ENCODE peak calls at places on chromosomes 5 and 9, in nine cellular contexts. One of them, this sample, is unnamed.
A peak's percentile ranks its signal among the peaks of the same experiment; 100 is the strongest.

GRCh38 chr5:125026900-125027731 is 280.7 kb upstream of the ZNF608 start:
- DNase-seq in cardiac muscle cell: peak; percentile 72
- DNase-seq in osteoblast: no peak
- DNase-seq in astrocyte of the spinal cord: peak; percentile 29
- DNase-seq in breast epithelium: no peak
- DNase-seq in H1: no peak
- DNase-seq in endodermal cell: no peak
- DNase-seq in epithelial cell of proximal tubule: no peak
- DNase-seq in epithelial cell of esophagus: peak; percentile 94
- DNase-seq in this sample: peak; percentile 83

GRCh38 chr5:95285406-95285761 is 490 bp upstream of the MCTP1 start:
- DNase-seq in cardiac muscle cell: no peak
- DNase-seq in osteoblast: peak; percentile 53
- DNase-seq in astrocyte of the spinal cord: peak; percentile 20
- DNase-seq in breast epithelium: no peak
- DNase-seq in H1: no peak
- DNase-seq in endodermal cell: no peak
- DNase-seq in epithelial cell of proximal tubule: no peak
- DNase-seq in epithelial cell of esophagus: peak; percentile 3
- DNase-seq in this sample: no peak

GRCh38 chr5:73193592-73193991 is 20.6 kb downstream of the TMEM174 start:
- DNase-seq in cardiac muscle cell: no peak
- DNase-seq in osteoblast: no peak
- DNase-seq in astrocyte of the spinal cord: no peak
- DNase-seq in breast epithelium: no peak
- DNase-seq in H1: no peak
- DNase-seq in endodermal cell: no peak
- DNase-seq in epithelial cell of proximal tubule: no peak
- DNase-seq in epithelial cell of esophagus: no peak
- DNase-seq in this sample: no peak

GRCh38 chr5:36422957-36423356 is 121.3 kb upstream of the RANBP3L start:
- DNase-seq in cardiac muscle cell: peak; percentile 36
- DNase-seq in osteoblast: peak; percentile 70
- DNase-seq in astrocyte of the spinal cord: peak; percentile 70
- DNase-seq in breast epithelium: no peak
- DNase-seq in H1: no peak
- DNase-seq in endodermal cell: no peak
- DNase-seq in epithelial cell of proximal tubule: peak; percentile 71
- DNase-seq in epithelial cell of esophagus: peak; percentile 87
- DNase-seq in this sample: peak; percentile 60

GRCh38 chr5:125113328-125113727 is 366.9 kb upstream of the ZNF608 start:
- DNase-seq in cardiac muscle cell: no peak
- DNase-seq in osteoblast: no peak
- DNase-seq in astrocyte of the spinal cord: no peak
- DNase-seq in breast epithelium: no peak
- DNase-seq in H1: no peak
- DNase-seq in endodermal cell: no peak
- DNase-seq in epithelial cell of proximal tubule: no peak
- DNase-seq in epithelial cell of esophagus: no peak
- DNase-seq in this sample: no peak

GRCh38 chr5:43601454-43602260 is 1.3 kb upstream of the NNT start:
- DNase-seq in cardiac muscle cell: peak; percentile 21
- DNase-seq in osteoblast: no peak
- DNase-seq in astrocyte of the spinal cord: peak; percentile 51
- DNase-seq in breast epithelium: no peak
- DNase-seq in H1: no peak
- DNase-seq in endodermal cell: no peak
- DNase-seq in epithelial cell of proximal tubule: no peak
- DNase-seq in epithelial cell of esophagus: peak; percentile 41
- DNase-seq in this sample: no peak

GRCh38 chr5:116834796-116835515 is 260.3 kb upstream of the SEMA6A start:
- DNase-seq in cardiac muscle cell: no peak
- DNase-seq in osteoblast: no peak
- DNase-seq in astrocyte of the spinal cord: no peak
- DNase-seq in breast epithelium: no peak
- DNase-seq in H1: no peak
- DNase-seq in endodermal cell: no peak
- DNase-seq in epithelial cell of proximal tubule: no peak
- DNase-seq in epithelial cell of esophagus: no peak
- DNase-seq in this sample: no peak

GRCh38 chr9:8826281-8826680 is 1026.7 kb upstream of the DMAC1 start:
- DNase-seq in cardiac muscle cell: no peak
- DNase-seq in osteoblast: no peak
- DNase-seq in astrocyte of the spinal cord: no peak
- DNase-seq in breast epithelium: no peak
- DNase-seq in H1: no peak
- DNase-seq in endodermal cell: no peak
- DNase-seq in epithelial cell of proximal tubule: no peak
- DNase-seq in epithelial cell of esophagus: no peak
- DNase-seq in this sample: no peak

GRCh38 chr9:4152201-4152600 is 147.7 kb downstream of the GLIS3 start:
- DNase-seq in cardiac muscle cell: peak; percentile 24
- DNase-seq in osteoblast: no peak
- DNase-seq in astrocyte of the spinal cord: no peak
- DNase-seq in breast epithelium: no peak
- DNase-seq in H1: no peak
- DNase-seq in endodermal cell: no peak
- DNase-seq in epithelial cell of proximal tubule: no peak
- DNase-seq in epithelial cell of esophagus: no peak
- DNase-seq in this sample: no peak

DNA sequence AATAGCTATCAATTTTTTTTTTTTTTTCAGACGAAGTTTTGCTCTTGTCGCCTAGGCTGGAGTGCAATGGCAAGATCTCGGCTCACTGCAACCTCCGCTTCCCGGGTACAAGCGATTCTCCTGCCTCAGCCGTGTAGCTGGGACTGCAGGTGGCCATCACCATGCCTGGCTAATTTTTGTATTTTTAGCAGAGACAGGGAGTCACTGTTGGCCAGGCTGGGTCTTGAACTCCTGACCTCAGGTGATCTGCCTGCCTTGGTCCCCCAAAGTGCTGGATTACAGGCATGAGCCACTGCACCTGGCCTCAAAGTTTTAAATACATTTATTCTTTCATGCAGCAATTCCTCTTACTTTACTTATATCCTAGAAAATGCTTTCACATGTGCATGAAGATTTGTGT is 17.6 kb downstream of the TRIM14 start:
- DNase-seq in cardiac muscle cell: no peak
- DNase-seq in osteoblast: no peak
- DNase-seq in astrocyte of the spinal cord: no peak
- DNase-seq in breast epithelium: no peak
- DNase-seq in H1: no peak
- DNase-seq in endodermal cell: peak; percentile 26
- DNase-seq in epithelial cell of proximal tubule: no peak
- DNase-seq in epithelial cell of esophagus: no peak
- DNase-seq in this sample: no peak
- H3K4me3 ChIP-seq in cardiac muscle cell: no peak overlapping the region
- H3K4me3 ChIP-seq in osteoblast: no peak overlapping the region
- H3K4me3 ChIP-seq in astrocyte of the spinal cord: no peak overlapping the region
- H3K4me3 ChIP-seq in breast epithelium: no peak overlapping the region
- H3K4me3 ChIP-seq in H1: no peak overlapping the region
- H3K4me3 ChIP-seq in endodermal cell: no peak overlapping the region
- H3K4me3 ChIP-seq in epithelial cell of proximal tubule: no peak overlapping the region
- H3K4me3 ChIP-seq in epithelial cell of esophagus: no peak overlapping the region
- H3K4me3 ChIP-seq in this sample: no peak overlapping the region

DNA sequence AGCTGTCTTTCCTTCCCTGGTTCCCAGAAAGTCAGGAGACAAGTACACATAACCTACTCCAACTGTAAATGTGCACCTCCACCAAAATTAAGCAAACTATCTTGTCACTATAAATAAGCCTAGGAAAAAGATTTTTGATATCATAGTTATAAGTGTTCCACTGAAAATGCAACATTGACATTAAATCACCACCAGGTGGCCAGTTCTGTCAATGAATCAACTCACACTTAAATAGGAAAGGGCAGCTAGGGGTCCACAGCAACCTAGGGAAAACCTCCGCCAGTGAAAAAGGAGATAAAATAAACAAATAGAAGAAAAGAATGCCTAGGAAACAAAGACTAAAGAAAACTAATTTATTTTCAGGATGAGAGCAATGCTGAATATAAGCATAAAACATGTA is 243.0 kb upstream of the PTPRD start:
- DNase-seq in cardiac muscle cell: peak; percentile 27
- DNase-seq in osteoblast: no peak
- DNase-seq in astrocyte of the spinal cord: peak; percentile 10
- DNase-seq in breast epithelium: no peak
- DNase-seq in H1: no peak
- DNase-seq in endodermal cell: no peak
- DNase-seq in epithelial cell of proximal tubule: no peak
- DNase-seq in epithelial cell of esophagus: peak; percentile 15
- DNase-seq in this sample: no peak
- TF ChIP-seq CTCF in cardiac muscle cell: peak; percentile 25
- TF ChIP-seq CTCF in osteoblast: no peak
- TF ChIP-seq CTCF in astrocyte of the spinal cord: peak; percentile 28
- TF ChIP-seq CTCF in breast epithelium: no peak
- TF ChIP-seq CTCF in H1: no peak
- TF ChIP-seq CTCF in endodermal cell: peak; percentile 84
- TF ChIP-seq CTCF in epithelial cell of proximal tubule: peak; percentile 37
- TF ChIP-seq CTCF in epithelial cell of esophagus: peak; percentile 30
- TF ChIP-seq CTCF in this sample: peak; percentile 48

GRCh38 chr9:107019216-107019615 is 156.2 kb downstream of the ZNF462 start:
- DNase-seq in cardiac muscle cell: peak; percentile 70
- DNase-seq in osteoblast: peak; percentile 56
- DNase-seq in astrocyte of the spinal cord: peak; percentile 72
- DNase-seq in breast epithelium: no peak
- DNase-seq in H1: no peak
- DNase-seq in endodermal cell: no peak
- DNase-seq in epithelial cell of proximal tubule: no peak
- DNase-seq in epithelial cell of esophagus: peak; percentile 49
- DNase-seq in this sample: no peak
- H3K4me3 ChIP-seq in cardiac muscle cell: no peak overlapping the region
- H3K4me3 ChIP-seq in osteoblast: no peak overlapping the region
- H3K4me3 ChIP-seq in astrocyte of the spinal cord: no peak overlapping the region
- H3K4me3 ChIP-seq in breast epithelium: no peak overlapping the region
- H3K4me3 ChIP-seq in H1: no peak overlapping the region
- H3K4me3 ChIP-seq in endodermal cell: no peak overlapping the region
- H3K4me3 ChIP-seq in epithelial cell of proximal tubule: no peak overlapping the region
- H3K4me3 ChIP-seq in epithelial cell of esophagus: no peak overlapping the region
- H3K4me3 ChIP-seq in this sample: no peak overlapping the region

GRCh38 chr9:35814106-35814840 is 569 bp downstream of the HINT2 start:
- DNase-seq in cardiac muscle cell: peak; percentile 66
- DNase-seq in osteoblast: peak; percentile 86
- DNase-seq in astrocyte of the spinal cord: peak; percentile 52
- DNase-seq in breast epithelium: peak; percentile 47
- DNase-seq in H1: no peak
- DNase-seq in endodermal cell: peak; percentile 93
- DNase-seq in epithelial cell of proximal tubule: no peak
- DNase-seq in epithelial cell of esophagus: peak; percentile 37
- DNase-seq in this sample: no peak

GRCh38 chr9:35814841-35815543 is at the start of gene HINT2:
- DNase-seq in cardiac muscle cell: peak; percentile 99
- DNase-seq in osteoblast: peak; percentile 99
- DNase-seq in astrocyte of the spinal cord: peak; percentile 99
- DNase-seq in breast epithelium: peak; percentile 98
- DNase-seq in H1: peak; percentile 93
- DNase-seq in endodermal cell: peak; percentile 99
- DNase-seq in epithelial cell of proximal tubule: peak; percentile 96
- DNase-seq in epithelial cell of esophagus: peak; percentile 99
- DNase-seq in this sample: peak; percentile 96

GRCh38 chr9:35813434-35814105 is 1.3 kb downstream of the HINT2 start:
- DNase-seq in cardiac muscle cell: peak; percentile 26
- DNase-seq in osteoblast: peak; percentile 83
- DNase-seq in astrocyte of the spinal cord: no peak
- DNase-seq in breast epithelium: no peak
- DNase-seq in H1: no peak
- DNase-seq in endodermal cell: peak; percentile 72
- DNase-seq in epithelial cell of proximal tubule: no peak
- DNase-seq in epithelial cell of esophagus: peak; percentile 67
- DNase-seq in this sample: no peak

GRCh38 chr9:35818341-35818740 is 3.5 kb upstream of the HINT2 start:
- DNase-seq in cardiac muscle cell: no peak
- DNase-seq in osteoblast: no peak
- DNase-seq in astrocyte of the spinal cord: no peak
- DNase-seq in breast epithelium: no peak
- DNase-seq in H1: no peak
- DNase-seq in endodermal cell: no peak
- DNase-seq in epithelial cell of proximal tubule: no peak
- DNase-seq in epithelial cell of esophagus: no peak
- DNase-seq in this sample: no peak

DNA sequence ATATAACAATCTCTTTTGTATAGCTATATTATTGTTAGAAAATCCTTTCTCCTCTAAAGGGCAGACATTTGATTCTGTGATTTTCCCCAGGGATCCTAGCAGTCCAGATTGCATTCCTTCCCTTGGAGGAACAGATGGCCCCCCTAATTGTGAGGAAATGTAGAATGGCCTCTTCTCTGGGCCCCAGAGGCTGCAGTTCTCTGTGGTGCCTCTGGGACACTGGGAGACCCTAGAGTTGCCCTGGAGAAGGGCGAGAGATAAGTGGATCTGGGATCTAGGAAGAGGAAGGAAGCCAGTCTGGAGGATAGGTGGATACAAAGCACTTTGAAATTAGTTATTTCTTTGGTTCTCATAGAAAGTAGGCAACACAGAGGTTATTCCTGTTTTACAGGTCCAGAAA is 1.9 kb upstream of the HINT2 start:
- DNase-seq in cardiac muscle cell: no peak
- DNase-seq in osteoblast: no peak
- DNase-seq in astrocyte of the spinal cord: no peak
- DNase-seq in breast epithelium: no peak
- DNase-seq in H1: no peak
- DNase-seq in endodermal cell: peak; percentile 75
- DNase-seq in epithelial cell of proximal tubule: no peak
- DNase-seq in epithelial cell of esophagus: no peak
- DNase-seq in this sample: no peak
- TF ChIP-seq CTCF in cardiac muscle cell: no peak
- TF ChIP-seq CTCF in osteoblast: peak; percentile 19
- TF ChIP-seq CTCF in astrocyte of the spinal cord: no peak
- TF ChIP-seq CTCF in breast epithelium: no peak
- TF ChIP-seq CTCF in H1: peak; percentile 19
- TF ChIP-seq CTCF in endodermal cell: peak; percentile 68
- TF ChIP-seq CTCF in epithelial cell of proximal tubule: peak; percentile 2
- TF ChIP-seq CTCF in epithelial cell of esophagus: no peak
- TF ChIP-seq CTCF in this sample: no peak

DNA sequence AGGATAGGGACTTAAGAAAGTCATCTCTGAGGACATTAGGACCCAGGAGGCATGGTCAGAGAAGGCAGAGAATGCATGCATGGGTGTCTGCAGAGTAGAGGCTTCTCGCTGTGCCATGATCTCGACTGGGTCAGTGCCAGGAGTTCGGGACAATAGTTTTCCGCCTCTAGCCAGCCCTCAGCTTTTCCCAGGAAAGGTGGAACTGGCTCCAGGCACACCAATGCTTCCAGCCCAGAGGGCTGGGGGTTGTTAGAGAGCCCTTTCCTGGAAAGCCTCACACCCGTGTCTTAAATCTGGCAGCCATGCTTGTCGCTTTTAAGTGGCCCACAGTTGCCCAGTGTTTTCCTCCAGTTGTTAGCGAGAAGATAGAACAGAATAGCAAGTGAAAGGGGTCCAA is 1111.3 kb downstream of the TAF11L14 start:
- DNase-seq in cardiac muscle cell: no peak
- DNase-seq in osteoblast: no peak
- DNase-seq in astrocyte of the spinal cord: no peak
- DNase-seq in breast epithelium: no peak
- DNase-seq in H1: no peak
- DNase-seq in endodermal cell: no peak
- DNase-seq in epithelial cell of proximal tubule: no peak
- DNase-seq in epithelial cell of esophagus: no peak
- DNase-seq in this sample: no peak
- H3K4me3 ChIP-seq in cardiac muscle cell: no peak overlapping the region
- H3K4me3 ChIP-seq in osteoblast: peak overlapping the region; percentile 28
- H3K4me3 ChIP-seq in astrocyte of the spinal cord: peak overlapping the region; percentile 7
- H3K4me3 ChIP-seq in breast epithelium: peak overlapping the region; percentile 42
- H3K4me3 ChIP-seq in H1: no peak overlapping the region
- H3K4me3 ChIP-seq in endodermal cell: no peak overlapping the region
- H3K4me3 ChIP-seq in epithelial cell of proximal tubule: peak overlapping the region; percentile 51
- H3K4me3 ChIP-seq in epithelial cell of esophagus: no peak overlapping the region
- H3K4me3 ChIP-seq in this sample: no peak overlapping the region

GRCh38 chr5:78610163-78610583 is 38.4 kb downstream of the LHFPL2 start:
- DNase-seq in cardiac muscle cell: peak; percentile 90
- DNase-seq in osteoblast: peak; percentile 79
- DNase-seq in astrocyte of the spinal cord: peak; percentile 67
- DNase-seq in breast epithelium: no peak
- DNase-seq in H1: no peak
- DNase-seq in endodermal cell: no peak
- DNase-seq in epithelial cell of proximal tubule: no peak
- DNase-seq in epithelial cell of esophagus: no peak
- DNase-seq in this sample: no peak
- TF ChIP-seq CTCF in cardiac muscle cell: peak; percentile 26
- TF ChIP-seq CTCF in osteoblast: no peak
- TF ChIP-seq CTCF in astrocyte of the spinal cord: peak; percentile 2
- TF ChIP-seq CTCF in breast epithelium: no peak
- TF ChIP-seq CTCF in H1: no peak
- TF ChIP-seq CTCF in endodermal cell: no peak
- TF ChIP-seq CTCF in epithelial cell of proximal tubule: no peak
- TF ChIP-seq CTCF in epithelial cell of esophagus: no peak
- TF ChIP-seq CTCF in this sample: no peak

This sample was measured in retinal pigment epithelial cell.